ENCODE peak calls at places on chromosomes 3 and 15, in ten cellular contexts. One of them, this sample, is unnamed. For H3K4me1 and H3K27me3, the result is how much of the 10 kb centered on the place peaks cover.

GRCh38 chr3:127785711-127786265 is 36.5 kb downstream of the MGLL start:
- DNase-seq in HepG2: no peak
- DNase-seq in psoas muscle: no peak
- DNase-seq in esophagus muscularis mucosa: no peak
- DNase-seq in neuronal stem cell: no peak
- DNase-seq in BE2C: no peak
- DNase-seq in H1: no peak
- DNase-seq in GM23248: no peak
- DNase-seq in body of pancreas: no peak
- DNase-seq in uterus: no peak
- DNase-seq in this sample: no peak

GRCh38 chr3:24416224-24416623 is 78.4 kb downstream of the THRB start:
- DNase-seq in BE2C: no peak
- DNase-seq in uterus: no peak
- DNase-seq in body of pancreas: no peak
- DNase-seq in esophagus muscularis mucosa: no peak
- DNase-seq in GM23248: no peak
- DNase-seq in HepG2: no peak
- DNase-seq in neuronal stem cell: no peak
- DNase-seq in H1: no peak
- DNase-seq in psoas muscle: no peak
- DNase-seq in this sample: no peak

GRCh38 chr3:56025316-56025715 is 443.0 kb downstream of the ERC2 start:
- DNase-seq in HepG2: no peak
- DNase-seq in BE2C: no peak
- DNase-seq in esophagus muscularis mucosa: no peak
- DNase-seq in uterus: no peak
- DNase-seq in H1: no peak
- DNase-seq in psoas muscle: no peak
- DNase-seq in neuronal stem cell: no peak
- DNase-seq in body of pancreas: peak
- DNase-seq in GM23248: no peak
- DNase-seq in this sample: no peak

GRCh38 chr3:69353492-69353891 is 32.4 kb downstream of the FRMD4B start:
- DNase-seq in GM23248: no peak
- DNase-seq in body of pancreas: no peak
- DNase-seq in psoas muscle: no peak
- DNase-seq in HepG2: no peak
- DNase-seq in neuronal stem cell: no peak
- DNase-seq in esophagus muscularis mucosa: no peak
- DNase-seq in uterus: peak
- DNase-seq in BE2C: no peak
- DNase-seq in H1: no peak
- DNase-seq in this sample: no peak

GRCh38 chr3:141498592-141499223 is 11.9 kb downstream of the RASA2 start:
- DNase-seq in BE2C: no peak
- DNase-seq in H1: no peak
- DNase-seq in esophagus muscularis mucosa: no peak
- DNase-seq in uterus: no peak
- DNase-seq in body of pancreas: peak
- DNase-seq in GM23248: no peak
- DNase-seq in HepG2: no peak
- DNase-seq in neuronal stem cell: no peak
- DNase-seq in psoas muscle: no peak
- DNase-seq in this sample: no peak

GRCh38 chr3:139574026-139574947 is 34.7 kb upstream of the RBP1 start:
- DNase-seq in body of pancreas: peak
- DNase-seq in H1: no peak
- DNase-seq in uterus: no peak
- DNase-seq in esophagus muscularis mucosa: peak
- DNase-seq in HepG2: no peak
- DNase-seq in neuronal stem cell: no peak
- DNase-seq in psoas muscle: peak
- DNase-seq in GM23248: no peak
- DNase-seq in BE2C: peak
- DNase-seq in this sample: no peak

GRCh38 chr15:76298986-76299385 is 12.3 kb downstream of the ETFA start:
- DNase-seq in body of pancreas: no peak
- DNase-seq in H1: no peak
- DNase-seq in psoas muscle: no peak
- DNase-seq in BE2C: no peak
- DNase-seq in GM23248: no peak
- DNase-seq in HepG2: no peak
- DNase-seq in esophagus muscularis mucosa: no peak
- DNase-seq in uterus: no peak
- DNase-seq in neuronal stem cell: no peak
- DNase-seq in this sample: no peak

GRCh38 chr3:127836004-127836882 is 13.9 kb upstream of the MGLL start:
- DNase-seq in neuronal stem cell: no peak
- DNase-seq in uterus: no peak
- DNase-seq in esophagus muscularis mucosa: no peak
- DNase-seq in HepG2: no peak
- DNase-seq in BE2C: no peak
- DNase-seq in psoas muscle: no peak
- DNase-seq in GM23248: no peak
- DNase-seq in H1: no peak
- DNase-seq in body of pancreas: no peak
- DNase-seq in this sample: no peak

GRCh38 chr3:13019243-13019701 is 54.0 kb downstream of the IQSEC1 start:
- DNase-seq in BE2C: no peak
- DNase-seq in HepG2: no peak
- DNase-seq in psoas muscle: peak
- DNase-seq in body of pancreas: no peak
- DNase-seq in H1: peak
- DNase-seq in esophagus muscularis mucosa: no peak
- DNase-seq in uterus: no peak
- DNase-seq in neuronal stem cell: peak
- DNase-seq in GM23248: peak
- DNase-seq in this sample: peak

GRCh38 chr3:13019706-13020105 is 53.5 kb downstream of the IQSEC1 start:
- DNase-seq in GM23248: peak
- DNase-seq in BE2C: no peak
- DNase-seq in body of pancreas: no peak
- DNase-seq in neuronal stem cell: no peak
- DNase-seq in H1: no peak
- DNase-seq in psoas muscle: peak
- DNase-seq in uterus: no peak
- DNase-seq in HepG2: no peak
- DNase-seq in esophagus muscularis mucosa: no peak
- DNase-seq in this sample: no peak

GRCh38 chr3:13021141-13021933 is 51.9 kb downstream of the IQSEC1 start:
- DNase-seq in HepG2: no peak
- DNase-seq in esophagus muscularis mucosa: no peak
- DNase-seq in psoas muscle: peak
- DNase-seq in H1: no peak
- DNase-seq in body of pancreas: peak
- DNase-seq in neuronal stem cell: no peak
- DNase-seq in uterus: no peak
- DNase-seq in GM23248: peak
- DNase-seq in BE2C: peak
- DNase-seq in this sample: no peak

GRCh38 chr3:13018561-13019242 is 54.5 kb downstream of the IQSEC1 start:
- DNase-seq in body of pancreas: no peak
- DNase-seq in HepG2: no peak
- DNase-seq in H1: no peak
- DNase-seq in esophagus muscularis mucosa: no peak
- DNase-seq in BE2C: no peak
- DNase-seq in uterus: no peak
- DNase-seq in psoas muscle: no peak
- DNase-seq in neuronal stem cell: no peak
- DNase-seq in GM23248: peak
- DNase-seq in this sample: no peak

DNA sequence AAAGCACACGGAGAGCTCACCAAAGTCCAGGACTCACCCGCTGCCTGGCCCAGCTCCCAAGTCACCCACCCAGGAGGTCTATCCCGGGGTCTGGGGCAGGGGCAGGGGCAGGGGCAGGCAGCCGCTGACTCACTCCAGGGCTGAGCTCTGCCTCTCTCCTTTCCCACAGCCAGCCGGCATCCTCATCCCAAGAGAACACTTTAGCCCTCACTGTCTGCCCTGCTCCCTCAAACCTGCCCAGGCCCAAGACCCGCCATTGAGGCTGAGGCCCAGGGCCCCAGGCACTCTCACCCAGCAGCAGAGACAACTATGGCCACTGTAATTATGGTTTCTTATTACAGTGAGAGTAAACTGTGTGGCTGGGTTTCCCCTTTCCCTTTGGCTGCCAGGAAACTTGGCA is 53.1 kb downstream of the IQSEC1 start:
- DNase-seq in H1: no peak
- DNase-seq in body of pancreas: no peak
- DNase-seq in psoas muscle: no peak
- DNase-seq in HepG2: no peak
- DNase-seq in neuronal stem cell: no peak
- DNase-seq in BE2C: no peak
- DNase-seq in esophagus muscularis mucosa: no peak
- DNase-seq in GM23248: no peak
- DNase-seq in uterus: no peak
- DNase-seq in this sample: no peak
- H3K4me3 ChIP-seq in H1: no peak
- H3K4me3 ChIP-seq in body of pancreas: no peak
- H3K4me3 ChIP-seq in psoas muscle: peak
- H3K4me3 ChIP-seq in HepG2: no peak
- H3K4me3 ChIP-seq in neuronal stem cell: no peak
- H3K4me3 ChIP-seq in BE2C: no peak
- H3K4me3 ChIP-seq in esophagus muscularis mucosa: no peak
- H3K4me3 ChIP-seq in GM23248: no peak
- H3K4me3 ChIP-seq in uterus: no peak
- H3K4me3 ChIP-seq in this sample: no peak

GRCh38 chr3:14126017-14126902 is 1.4 kb downstream of the TMEM43 start:
- DNase-seq in neuronal stem cell: no peak
- DNase-seq in uterus: no peak
- DNase-seq in BE2C: no peak
- DNase-seq in HepG2: no peak
- DNase-seq in H1: no peak
- DNase-seq in psoas muscle: no peak
- DNase-seq in GM23248: peak
- DNase-seq in esophagus muscularis mucosa: peak
- DNase-seq in body of pancreas: no peak
- DNase-seq in this sample: no peak
- H3K4me1 ChIP-seq in neuronal stem cell: under half
- H3K4me1 ChIP-seq in uterus: under half
- H3K4me1 ChIP-seq in BE2C: under half
- H3K4me1 ChIP-seq in HepG2: under half
- H3K4me1 ChIP-seq in H1: under half
- H3K4me1 ChIP-seq in psoas muscle: under half
- H3K4me1 ChIP-seq in GM23248: under half
- H3K4me1 ChIP-seq in esophagus muscularis mucosa: under half
- H3K4me1 ChIP-seq in body of pancreas: under half
- H3K4me1 ChIP-seq in this sample: under half

GRCh38 chr15:40293905-40294895 is 11.3 kb upstream of the ANKRD63 start:
- DNase-seq in esophagus muscularis mucosa: no peak
- DNase-seq in psoas muscle: peak
- DNase-seq in neuronal stem cell: no peak
- DNase-seq in body of pancreas: no peak
- DNase-seq in GM23248: no peak
- DNase-seq in uterus: no peak
- DNase-seq in HepG2: no peak
- DNase-seq in BE2C: no peak
- DNase-seq in H1: no peak
- DNase-seq in this sample: no peak

GRCh38 chr15:40295870-40296560 is 11.7 kb downstream of the PLCB2 start:
- DNase-seq in psoas muscle: no peak
- DNase-seq in body of pancreas: peak
- DNase-seq in BE2C: peak
- DNase-seq in HepG2: no peak
- DNase-seq in esophagus muscularis mucosa: no peak
- DNase-seq in neuronal stem cell: no peak
- DNase-seq in H1: no peak
- DNase-seq in uterus: no peak
- DNase-seq in GM23248: peak
- DNase-seq in this sample: no peak

GRCh38 chr15:40297356-40297755 is 10.4 kb downstream of the PLCB2 start:
- DNase-seq in HepG2: no peak
- DNase-seq in BE2C: no peak
- DNase-seq in neuronal stem cell: no peak
- DNase-seq in esophagus muscularis mucosa: no peak
- DNase-seq in psoas muscle: no peak
- DNase-seq in GM23248: no peak
- DNase-seq in body of pancreas: no peak
- DNase-seq in H1: no peak
- DNase-seq in uterus: no peak
- DNase-seq in this sample: no peak

GRCh38 chr15:40296561-40297230 is 11.0 kb downstream of the PLCB2 start:
- DNase-seq in uterus: no peak
- DNase-seq in psoas muscle: no peak
- DNase-seq in HepG2: no peak
- DNase-seq in body of pancreas: no peak
- DNase-seq in GM23248: no peak
- DNase-seq in neuronal stem cell: no peak
- DNase-seq in H1: no peak
- DNase-seq in esophagus muscularis mucosa: no peak
- DNase-seq in BE2C: no peak
- DNase-seq in this sample: no peak

DNA sequence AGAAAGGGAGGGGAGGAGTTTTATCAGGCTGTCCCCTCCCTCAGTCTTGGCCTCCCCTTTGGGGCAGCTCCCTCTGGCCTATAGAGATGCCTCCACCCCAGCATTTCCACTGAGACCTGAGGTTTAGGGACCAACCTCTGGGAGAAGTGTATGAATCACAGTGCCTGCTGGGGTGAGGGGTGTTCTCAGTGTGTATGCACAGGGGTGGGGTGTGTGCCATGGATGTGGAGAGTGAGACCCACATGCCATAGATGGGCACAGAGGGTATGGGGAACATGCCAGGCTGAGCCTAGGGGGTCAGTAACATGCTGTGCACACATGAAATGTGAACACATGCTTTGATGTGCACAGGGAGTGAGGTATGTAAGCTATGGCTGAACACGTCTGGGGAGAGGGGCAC is 12.4 kb upstream of the ANKRD63 start:
- DNase-seq in H1: no peak
- DNase-seq in GM23248: no peak
- DNase-seq in neuronal stem cell: no peak
- DNase-seq in HepG2: no peak
- DNase-seq in body of pancreas: no peak
- DNase-seq in uterus: no peak
- DNase-seq in BE2C: no peak
- DNase-seq in esophagus muscularis mucosa: no peak
- DNase-seq in psoas muscle: no peak
- DNase-seq in this sample: no peak
- H3K27me3 ChIP-seq in H1: under half
- H3K27me3 ChIP-seq in GM23248: under half
- H3K27me3 ChIP-seq in neuronal stem cell: under half
- H3K27me3 ChIP-seq in HepG2: under half
- H3K27me3 ChIP-seq in body of pancreas: under half
- H3K27me3 ChIP-seq in uterus: under half
- H3K27me3 ChIP-seq in BE2C: under half
- H3K27me3 ChIP-seq in esophagus muscularis mucosa: under half
- H3K27me3 ChIP-seq in psoas muscle: under half
- H3K27me3 ChIP-seq in this sample: under half

GRCh38 chr3:176816937-176817336 is 380.3 kb downstream of the TBL1XR1 start:
- DNase-seq in BE2C: no peak
- DNase-seq in body of pancreas: no peak
- DNase-seq in neuronal stem cell: no peak
- DNase-seq in GM23248: no peak
- DNase-seq in psoas muscle: no peak
- DNase-seq in H1: no peak
- DNase-seq in uterus: no peak
- DNase-seq in esophagus muscularis mucosa: no peak
- DNase-seq in HepG2: no peak
- DNase-seq in this sample: no peak

DNA sequence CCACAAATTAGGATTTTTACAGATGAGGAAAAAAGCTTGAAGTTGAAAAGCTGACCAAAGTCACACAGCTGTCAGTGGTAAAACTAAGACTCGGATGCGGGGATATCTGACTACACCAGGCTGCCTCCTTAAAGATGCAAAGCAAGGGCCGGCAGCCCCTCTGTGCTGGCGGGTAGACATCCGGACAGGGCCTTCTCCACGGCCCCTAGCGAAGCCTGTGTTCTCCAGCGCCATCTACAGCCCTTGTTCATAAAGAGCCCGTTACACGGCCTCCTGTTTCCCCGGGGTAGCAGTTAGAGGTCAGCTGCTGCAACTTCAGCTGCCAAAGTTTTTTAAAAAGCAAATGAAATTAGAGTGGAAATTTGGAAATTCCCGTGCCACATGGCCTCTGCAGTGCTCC is 383.0 kb downstream of the TBL1XR1 start:
- DNase-seq in uterus: no peak
- DNase-seq in BE2C: peak
- DNase-seq in esophagus muscularis mucosa: no peak
- DNase-seq in body of pancreas: peak
- DNase-seq in H1: peak
- DNase-seq in psoas muscle: peak
- DNase-seq in neuronal stem cell: peak
- DNase-seq in HepG2: peak
- DNase-seq in GM23248: peak
- DNase-seq in this sample: peak
- H3K4me3 ChIP-seq in uterus: no peak
- H3K4me3 ChIP-seq in BE2C: no peak
- H3K4me3 ChIP-seq in esophagus muscularis mucosa: no peak
- H3K4me3 ChIP-seq in body of pancreas: no peak
- H3K4me3 ChIP-seq in H1: no peak
- H3K4me3 ChIP-seq in psoas muscle: no peak
- H3K4me3 ChIP-seq in neuronal stem cell: no peak
- H3K4me3 ChIP-seq in HepG2: no peak
- H3K4me3 ChIP-seq in GM23248: no peak
- H3K4me3 ChIP-seq in this sample: no peak